ENCODE peak calls at places on chromosomes 12 and 14, in eight cellular contexts. I, K, G, S, N, V, H and U are unnamed samples.

GRCh38 chr14:75247286-75247922 is 31.2 kb upstream of the FOS start:
- DNase-seq in I (no peak), K (peak; percentile 76), G (no peak), S (no peak), N (no peak), V (peak; percentile 33), H (no peak), U (no peak)

GRCh38 chr12:59595097-59595496 is 732 bp upstream of the SLC16A7 start:
- DNase-seq in I (no peak), K (no peak), G (no peak), S (no peak), N (no peak), V (no peak), H (no peak), U (no peak)

GRCh38 chr14:97978336-97978735 is 1181.2 kb downstream of the VRK1 start:
- DNase-seq in I (peak; percentile 64), K (peak; percentile 86), G (no peak), S (peak; percentile 79), N (peak; percentile 18), V (peak; percentile 70), H (peak; percentile 9), U (peak; percentile 75)

GRCh38 chr12:18141583-18141982 is 51.6 kb upstream of the RERGL start:
- DNase-seq in I (no peak), K (no peak), G (no peak), S (no peak), N (peak; percentile 32), V (no peak), H (peak; percentile 66), U (no peak)

GRCh38 chr14:20468773-20469241 is 399 bp upstream of the PNP start:
- DNase-seq in I (peak; percentile 31), K (no peak), G (no peak), S (no peak), N (no peak), V (no peak), H (peak; percentile 11), U (peak; percentile 30)

GRCh38 chr14:44204061-44204815 is 302.8 kb downstream of the FSCB start:
- DNase-seq in I (no peak), K (no peak), G (no peak), S (peak; percentile 5), N (no peak), V (no peak), H (no peak), U (no peak)

GRCh38 chr12:12349711-12350665 is at the start of gene MANSC1:
- DNase-seq in I (peak; percentile 64), K (peak; percentile 42), G (peak; percentile 58), S (peak; percentile 73), N (no peak), V (peak; percentile 15), H (peak; percentile 71), U (peak; percentile 70)

GRCh38 chr12:66861157-66861750 is 182.4 kb upstream of the GRIP1 start:
- DNase-seq in I (peak; percentile 69), K (peak; percentile 69), G (peak; percentile 23), S (peak; percentile 62), N (peak; percentile 25), V (peak; percentile 41), H (peak; percentile 74), U (peak; percentile 76)

GRCh38 chr14:97027256-97027999 is 230.2 kb downstream of the VRK1 start:
- DNase-seq in I (no peak), K (no peak), G (no peak), S (peak; percentile 28), N (no peak), V (no peak), H (no peak), U (peak; percentile 42)

GRCh38 chr14:91891721-91892220 is 24.4 kb upstream of the TC2N start:
- DNase-seq in I (no peak), K (no peak), G (no peak), S (no peak), N (no peak), V (no peak), H (peak; percentile 56), U (no peak)

GRCh38 chr14:71621276-71621675 is 311.0 kb upstream of the RGS6 start:
- DNase-seq in I (no peak), K (no peak), G (no peak), S (no peak), N (no peak), V (no peak), H (peak; percentile 14), U (no peak)

GRCh38 chr14:60002819-60003492 is 83.0 kb downstream of the LRRC9 start:
- DNase-seq in I (no peak), K (no peak), G (no peak), S (no peak), N (no peak), V (no peak), H (no peak), U (no peak)

GRCh38 chr12:115384391-115384790 is 700.4 kb upstream of the TBX3 start:
- DNase-seq in I (no peak), K (no peak), G (no peak), S (no peak), N (no peak), V (no peak), H (no peak), U (no peak)

GRCh38 chr14:94638961-94639817 is 27.0 kb downstream of the SERPINA3 start:
- DNase-seq in I (no peak), K (no peak), G (no peak), S (no peak), N (no peak), V (no peak), H (no peak), U (no peak)

GRCh38 chr12:19154696-19155095 is 25.2 kb downstream of the PLEKHA5 start:
- DNase-seq in I (no peak), K (no peak), G (no peak), S (no peak), N (no peak), V (no peak), H (peak; percentile 33), U (no peak)

GRCh38 chr12:100830003-100830795 is 35.6 kb downstream of the ANO4 start:
- DNase-seq in I (no peak), K (no peak), G (no peak), S (no peak), N (no peak), V (no peak), H (no peak), U (no peak)

GRCh38 chr14:42424501-42424900 is 817.8 kb downstream of the LRFN5 start:
- DNase-seq in I (no peak), K (no peak), G (no peak), S (no peak), N (no peak), V (no peak), H (no peak), U (no peak)

GRCh38 chr12:98954506-98954905 is 309.4 kb downstream of the APAF1 start:
- DNase-seq in I (no peak), K (no peak), G (no peak), S (no peak), N (no peak), V (no peak), H (no peak), U (no peak)

GRCh38 chr12:128388461-128388921 is 121.5 kb downstream of the TMEM132C start:
- DNase-seq in I (no peak), K (no peak), G (no peak), S (no peak), N (no peak), V (no peak), H (no peak), U (no peak)

GRCh38 chr12:86719381-86719780 is 463.2 kb upstream of the MGAT4C start:
- DNase-seq in I (no peak), K (no peak), G (no peak), S (no peak), N (no peak), V (no peak), H (peak; percentile 69), U (no peak)

GRCh38 chr12:108332791-108333382 is 6.2 kb downstream of the CMKLR1 start:
- DNase-seq in I (no peak), K (no peak), G (no peak), S (no peak), N (no peak), V (no peak), H (peak; percentile 6), U (no peak)

GRCh38 chr12:131834798-131835615 is 6.8 kb downstream of the MMP17 start:
- DNase-seq in I (no peak), K (no peak), G (no peak), S (no peak), N (no peak), V (no peak), H (no peak), U (no peak)

GRCh38 chr14:66140213-66140918 is 345.8 kb upstream of the CCDC196 start:
- DNase-seq in I (no peak), K (no peak), G (no peak), S (no peak), N (no peak), V (no peak), H (no peak), U (no peak)

GRCh38 chr12:28938581-28939301 is 210.3 kb upstream of the FAR2 start:
- DNase-seq in I (no peak), K (no peak), G (no peak), S (no peak), N (no peak), V (no peak), H (no peak), U (no peak)

GRCh38 chr14:55448146-55448614 is 7.8 kb upstream of the TBPL2 start:
- DNase-seq in I (no peak), K (peak; percentile 31), G (no peak), S (no peak), N (peak; percentile 91), V (no peak), H (peak; percentile 91), U (no peak)

GRCh38 chr14:87250992-87251391 is 742.0 kb downstream of the GALC start:
- DNase-seq in I (no peak), K (no peak), G (no peak), S (no peak), N (no peak), V (no peak), H (no peak), U (no peak)

GRCh38 chr12:113080692-113081091 is 24.2 kb downstream of the DTX1 start:
- DNase-seq in I (no peak), K (no peak), G (no peak), S (no peak), N (no peak), V (no peak), H (no peak), U (no peak)

GRCh38 chr14:77240336-77240915 is 30.6 kb downstream of the NGB start:
- DNase-seq in I (no peak), K (no peak), G (no peak), S (no peak), N (no peak), V (no peak), H (no peak), U (no peak)

GRCh38 chr12:49357099-49357678 is 10.1 kb upstream of the SPATS2 start:
- DNase-seq in I (no peak), K (no peak), G (no peak), S (no peak), N (no peak), V (no peak), H (peak; percentile 85), U (no peak)

GRCh38 chr12:51832708-51833107 is 15.8 kb downstream of the FIGNL2 start:
- DNase-seq in I (no peak), K (no peak), G (no peak), S (no peak), N (no peak), V (no peak), H (no peak), U (no peak)

GRCh38 chr12:30979371-30980259 is 53.1 kb downstream of the TSPAN11 start:
- DNase-seq in I (no peak), K (no peak), G (no peak), S (no peak), N (no peak), V (no peak), H (peak; percentile 43), U (no peak)

GRCh38 chr12:51593539-51593938 is 2.5 kb downstream of the SCN8A start:
- DNase-seq in I (peak; percentile 52), K (peak; percentile 16), G (no peak), S (peak; percentile 54), N (peak; percentile 32), V (no peak), H (peak; percentile 85), U (peak; percentile 67)

GRCh38 chr14:104688755-104689619 is at the start of gene INF2:
- DNase-seq in I (peak; percentile 58), K (peak; percentile 22), G (peak; percentile 25), S (peak; percentile 90), N (no peak), V (no peak), H (peak; percentile 82), U (peak; percentile 75)